ENCODE peak calls at places on chromosomes 13 and 19, in ten cellular contexts. W, K, L, C, R, B, M, U, J and F are unnamed samples.

GRCh38 chr19:39679056-39679790 is 23.5 kb downstream of the LGALS16 start:
- DNase-seq in U (no peak), C (peak; percentile 49), M (peak; percentile 8), B (no peak), W (no peak), K (no peak), R (no peak), L (no peak), J (no peak), F (peak; percentile 64)

GRCh38 chr13:95295026-95295425 is 6.2 kb downstream of the ABCC4 start:
- DNase-seq in J (no peak), C (no peak), W (no peak), R (no peak), M (no peak), U (no peak), K (no peak), B (no peak), L (no peak), F (peak; percentile 38)

GRCh38 chr19:531009-531752 is 379 bp upstream of the CDC34 start:
- DNase-seq in M (peak; percentile 78), L (peak; percentile 68), B (peak; percentile 80), K (peak; percentile 83), R (peak; percentile 84), J (peak; percentile 88), C (peak; percentile 88), U (peak; percentile 100), W (peak; percentile 94), F (peak; percentile 92)

GRCh38 chr19:54795763-54796162 is 7.6 kb upstream of the KIR2DL4 start:
- DNase-seq in R (no peak), K (no peak), M (no peak), J (no peak), U (no peak), C (no peak), W (no peak), B (no peak), L (no peak), F (no peak)

GRCh38 chr19:51607077-51607476 is 23.1 kb downstream of the SIGLEC5 start:
- DNase-seq in U (no peak), J (no peak), K (no peak), B (no peak), C (peak; percentile 32), R (peak; percentile 20), M (no peak), W (no peak), L (no peak), F (peak; percentile 93)

GRCh38 chr19:39169143-39169810 is 27.5 kb upstream of the NCCRP1 start:
- DNase-seq in K (no peak), J (no peak), C (no peak), M (no peak), R (no peak), B (no peak), L (no peak), U (no peak), W (no peak), F (no peak)

GRCh38 chr19:6241680-6242079 is 38.1 kb downstream of the MLLT1 start:
- DNase-seq in U (peak; percentile 71), R (no peak), W (no peak), J (no peak), L (no peak), M (no peak), K (no peak), C (no peak), B (no peak), F (no peak)

GRCh38 chr19:5585461-5586299 is 17.9 kb upstream of the TINCR start:
- DNase-seq in L (no peak), U (no peak), M (peak; percentile 39), K (no peak), J (no peak), B (no peak), W (no peak), R (no peak), C (peak; percentile 20), F (no peak)

GRCh38 chr13:80386592-80386991 is 45.7 kb upstream of the SPRY2 start:
- DNase-seq in L (no peak), U (no peak), B (no peak), K (no peak), W (no peak), R (no peak), C (no peak), J (no peak), M (no peak), F (no peak)

GRCh38 chr19:952680-953500 is 27.1 kb downstream of the ARID3A start:
- DNase-seq in C (no peak), R (peak; percentile 58), W (peak; percentile 71), J (no peak), K (peak; percentile 26), L (no peak), M (no peak), B (peak; percentile 55), U (no peak), F (no peak)

GRCh38 chr19:10270616-10271394 is at the start of gene ICAM1:
- DNase-seq in L (peak; percentile 58), M (peak; percentile 88), B (peak; percentile 94), R (peak; percentile 83), W (peak; percentile 45), C (peak; percentile 62), J (peak; percentile 72), K (peak; percentile 87), U (no peak), F (peak; percentile 94)

GRCh38 chr13:113534236-113534860 is 43.8 kb upstream of the DCUN1D2 start:
- DNase-seq in B (no peak), W (peak; percentile 13), K (no peak), U (no peak), C (no peak), R (peak; percentile 14), M (no peak), J (no peak), L (no peak), F (no peak)